ENCODE peak calls at places on chromosome 21, in eight cellular contexts. U is epithelial cell of proximal tubule; L is GM23338; A is AG09309; O is WTC11; S is CD8-positive, alpha-beta T cell; F is type B pancreatic cell; E is GM13977. Z is an unnamed sample.

GRCh38 chr21:35974801-35975200 is 85.5 kb downstream of the SETD4 start:
- DNase-seq in L (no peak), A (no peak), F (no peak), S (no peak), O (no peak), U (no peak), E (no peak), Z (no peak)

GRCh38 chr21:31732891-31733520 is 1.1 kb upstream of the SCAF4 start:
- DNase-seq in E (no peak), O (peak), U (no peak), F (no peak), A (no peak), S (no peak), L (peak), Z (peak)

GRCh38 chr21:29834617-29835016 is 105.2 kb downstream of the GRIK1 start:
- DNase-seq in O (no peak), F (no peak), S (no peak), E (no peak), U (no peak), A (no peak), L (no peak), Z (no peak)

GRCh38 chr21:34795152-34796141 is 126.7 kb downstream of the CLIC6 start:
- DNase-seq in F (no peak), S (no peak), O (no peak), L (no peak), U (peak), A (peak), E (no peak), Z (no peak)

GRCh38 chr21:31294691-31295090 is 49.4 kb downstream of the TIAM1 start:
- DNase-seq in A (no peak), L (no peak), E (no peak), S (no peak), O (no peak), F (no peak), U (no peak), Z (no peak)

GRCh38 chr21:31909153-31909771 is 36.4 kb downstream of the HUNK start:
- DNase-seq in O (no peak), F (no peak), E (no peak), L (peak), A (no peak), U (no peak), S (no peak), Z (no peak)

GRCh38 chr21:32319012-32319411 is 20.4 kb downstream of the MRAP start:
- DNase-seq in O (no peak), L (no peak), U (no peak), E (no peak), S (no peak), F (no peak), A (no peak), Z (no peak)

GRCh38 chr21:42513985-42514882 is 582 bp downstream of the SLC37A1 start:
- DNase-seq in O (peak), S (peak), E (peak), F (no peak), U (no peak), A (no peak), L (peak), Z (peak)

GRCh38 chr21:45766055-45766454 is 122.5 kb downstream of the PCBP3 start:
- DNase-seq in E (no peak), F (no peak), U (no peak), O (no peak), S (no peak), A (no peak), L (no peak), Z (no peak)

GRCh38 chr21:34673006-34673405 is 4.2 kb downstream of the CLIC6 start:
- DNase-seq in L (no peak), E (peak), O (no peak), U (no peak), F (no peak), S (no peak), A (no peak), Z (no peak)

GRCh38 chr21:36700295-36700960 is 1.5 kb downstream of the SIM2 start:
- DNase-seq in U (no peak), F (no peak), A (no peak), O (no peak), S (no peak), E (peak), L (peak), Z (peak)

GRCh38 chr21:40386981-40387380 is 460.0 kb downstream of the DSCAM start:
- DNase-seq in E (no peak), A (no peak), U (no peak), L (no peak), O (no peak), S (no peak), F (no peak), Z (no peak)

GRCh38 chr21:42156690-42157605 is 62.0 kb upstream of the ABCG1 start:
- DNase-seq in O (no peak), S (no peak), L (no peak), A (no peak), F (peak), E (peak), U (no peak), Z (no peak)

GRCh38 chr21:31310750-31311149 is 33.3 kb downstream of the TIAM1 start:
- DNase-seq in A (no peak), E (no peak), O (no peak), L (peak), S (no peak), U (no peak), F (no peak), Z (no peak)

GRCh38 chr21:36260030-36260787 is 59.8 kb upstream of the MORC3 start:
- DNase-seq in U (peak), O (peak), A (peak), F (no peak), E (peak), S (peak), L (peak), Z (no peak)

GRCh38 chr21:33751120-33751519 is 108.8 kb downstream of the ITSN1 start:
- DNase-seq in E (no peak), U (no peak), F (no peak), L (no peak), O (no peak), A (peak), S (no peak), Z (no peak)

GRCh38 chr21:40846566-40847411 is at the start of gene DSCAM:
- DNase-seq in E (no peak), A (no peak), F (no peak), U (no peak), S (no peak), L (peak), O (peak), Z (peak)

GRCh38 chr21:26366781-26367180 is 196.2 kb upstream of the APP start:
- DNase-seq in L (no peak), A (no peak), U (no peak), E (no peak), F (no peak), O (no peak), S (no peak), Z (no peak)

GRCh38 chr21:41706678-41707077 is 60.2 kb downstream of the RIPK4 start:
- DNase-seq in F (no peak), S (no peak), U (no peak), E (no peak), L (no peak), A (no peak), O (no peak), Z (no peak)

DNA sequence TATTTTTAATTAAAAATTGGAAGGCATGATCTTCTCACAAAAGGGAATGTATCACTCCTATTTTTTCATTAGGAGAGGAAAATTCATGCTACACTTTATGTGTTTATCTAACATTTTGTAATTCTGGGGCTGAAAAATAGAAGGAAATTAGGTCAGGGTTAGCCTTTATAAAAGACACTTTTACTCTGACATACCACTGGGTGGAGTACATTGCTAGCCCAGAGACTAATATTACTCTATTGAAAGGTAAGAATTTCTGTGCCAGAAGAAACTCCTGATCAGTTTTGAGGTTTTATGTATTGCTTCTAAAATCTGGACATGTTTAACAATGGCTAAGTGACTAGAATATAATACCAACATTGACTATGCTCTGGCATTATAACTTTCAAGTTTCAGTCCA is 724.6 kb downstream of the USP25 start:
- DNase-seq in F (no peak), A (no peak), E (no peak), S (no peak), O (no peak), L (peak), U (no peak), Z (no peak)
- TF ChIP-seq CTCF in F (peak), A (peak), E (no peak), S (no peak), O (no peak), L (peak), U (peak), Z (no peak)

DNA sequence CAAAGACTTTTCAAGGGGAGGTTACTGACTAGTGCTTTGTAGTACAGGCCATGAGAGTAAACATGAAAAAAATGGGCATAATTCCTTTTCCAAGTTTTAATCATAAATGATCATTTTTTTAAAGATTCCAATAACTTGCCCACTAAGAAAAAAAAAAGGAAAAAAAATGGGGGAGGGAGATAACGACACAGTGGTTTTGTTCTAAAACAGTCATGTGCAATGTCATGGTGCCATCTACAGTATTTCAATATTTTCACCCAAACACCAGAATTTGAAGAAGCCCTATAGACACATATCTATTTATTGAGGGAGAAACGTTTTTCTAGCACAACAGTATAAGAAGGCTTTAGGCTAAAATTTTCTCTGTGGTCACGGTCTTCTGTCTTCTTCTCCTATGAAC is 250.2 kb downstream of the LTN1 start:
- DNase-seq in A (no peak), E (no peak), O (no peak), S (no peak), F (no peak), U (no peak), L (no peak), Z (no peak)
- TF ChIP-seq CTCF in A (peak), E (no peak), O (no peak), S (no peak), F (peak), U (peak), L (no peak), Z (no peak)

GRCh38 chr21:44487831-44488230 is 32.5 kb downstream of the LRRC3 start:
- DNase-seq in S (peak), L (peak), O (peak), F (no peak), A (no peak), E (no peak), U (no peak), Z (no peak)
- TF ChIP-seq CTCF in S (peak), L (peak), O (peak), F (peak), A (peak), E (peak), U (peak), Z (peak)

GRCh38 chr21:38699048-38699447 is 106.7 kb upstream of the ETS2 start:
- DNase-seq in U (no peak), F (no peak), E (no peak), L (peak), A (no peak), O (peak), S (no peak), Z (peak)
- TF ChIP-seq CTCF in U (peak), F (peak), E (no peak), L (peak), A (no peak), O (peak), S (no peak), Z (peak)